ENCODE peak calls at places on chromosomes 7 and 10, in ten cellular contexts. F is heart right ventricle, H is right atrium auricular region, O is NT2/D1, X is colonic mucosa, R is adipocyte, U is mesendoderm, Q is transverse colon, Z is IMR-90, L is tibial artery. M is an unnamed sample.

GRCh38 chr10:98569878-98570277 is 123.1 kb upstream of the HPS1 start:
- DNase-seq in F (no peak), H (no peak), O (no peak), X (no peak), R (no peak), U (no peak), Q (no peak), Z (no peak), L (no peak), M (no peak)

GRCh38 chr10:32146166-32146565 is 89.9 kb upstream of the KIF5B start:
- DNase-seq in F (no peak), H (no peak), O (no peak), X (no peak), R (no peak), U (no peak), Q (no peak), Z (no peak), L (no peak), M (no peak)

GRCh38 chr7:135761751-135762488 is 13.3 kb upstream of the FAM180A start:
- DNase-seq in F (no peak), H (peak; percentile 60), O (no peak), X (no peak), R (peak; percentile 84), U (no peak), Q (no peak), Z (peak; percentile 59), L (peak; percentile 67), M (no peak)

GRCh38 chr7:157936976-157937375 is 600.2 kb downstream of the DNAJB6 start:
- DNase-seq in F (no peak), H (no peak), O (no peak), X (no peak), R (no peak), U (no peak), Q (no peak), Z (no peak), L (no peak), M (no peak)

GRCh38 chr10:79404231-79404609 is 41.2 kb downstream of the ZCCHC24 start:
- DNase-seq in F (peak; percentile 79), H (peak; percentile 88), O (no peak), X (no peak), R (peak; percentile 94), U (peak; percentile 90), Q (peak; percentile 41), Z (peak; percentile 76), L (peak; percentile 83), M (peak; percentile 77)

GRCh38 chr10:95517536-95518454 is 43.4 kb downstream of the SORBS1 start:
- DNase-seq in F (no peak), H (no peak), O (no peak), X (peak; percentile 56), R (no peak), U (no peak), Q (no peak), Z (peak; percentile 17), L (no peak), M (no peak)

GRCh38 chr7:41824284-41824683 is 121.4 kb upstream of the INHBA start:
- DNase-seq in F (no peak), H (no peak), O (no peak), X (no peak), R (peak; percentile 7), U (no peak), Q (no peak), Z (peak; percentile 71), L (no peak), M (no peak)

GRCh38 chr10:89653410-89653828 is 8.4 kb upstream of the PANK1 start:
- DNase-seq in F (no peak), H (no peak), O (no peak), X (no peak), R (no peak), U (no peak), Q (no peak), Z (peak; percentile 63), L (no peak), M (no peak)

GRCh38 chr7:43649755-43650274 is 66.9 kb downstream of the STK17A start:
- DNase-seq in F (no peak), H (no peak), O (no peak), X (no peak), R (no peak), U (peak; percentile 65), Q (peak; percentile 60), Z (peak; percentile 50), L (no peak), M (no peak)

GRCh38 chr10:13608246-13608853 is 21.6 kb downstream of the PRPF18 start:
- DNase-seq in F (no peak), H (no peak), O (no peak), X (no peak), R (no peak), U (no peak), Q (no peak), Z (no peak), L (no peak), M (no peak)

GRCh38 chr10:110221044-110221720 is 13.8 kb downstream of the MXI1 start:
- DNase-seq in F (no peak), H (no peak), O (no peak), X (no peak), R (peak; percentile 2), U (no peak), Q (no peak), Z (no peak), L (no peak), M (no peak)

GRCh38 chr10:132963430-132963960 is 21.1 kb upstream of the CFAP46 start:
- DNase-seq in F (no peak), H (no peak), O (no peak), X (no peak), R (no peak), U (no peak), Q (no peak), Z (no peak), L (no peak), M (no peak)

GRCh38 chr10:123044391-123044790 is 35.6 kb downstream of the ACADSB start:
- DNase-seq in F (no peak), H (no peak), O (no peak), X (no peak), R (peak; percentile 51), U (peak; percentile 13), Q (no peak), Z (peak; percentile 5), L (no peak), M (no peak)

GRCh38 chr10:47042815-47043750 is 131.9 kb downstream of the PTPN20 start:
- DNase-seq in F (no peak), H (no peak), O (no peak), X (no peak), R (no peak), U (no peak), Q (no peak), Z (no peak), L (no peak), M (peak; percentile 18)

GRCh38 chr7:121002755-121003114 is 14.2 kb downstream of the CPED1 start:
- DNase-seq in F (no peak), H (no peak), O (no peak), X (no peak), R (peak; percentile 67), U (no peak), Q (no peak), Z (peak; percentile 79), L (no peak), M (no peak)

GRCh38 chr7:121005996-121006565 is 17.6 kb downstream of the CPED1 start:
- DNase-seq in F (no peak), H (no peak), O (no peak), X (no peak), R (no peak), U (no peak), Q (no peak), Z (no peak), L (no peak), M (no peak)

GRCh38 chr7:121001932-121002754 is 13.6 kb downstream of the CPED1 start:
- DNase-seq in F (no peak), H (no peak), O (no peak), X (no peak), R (no peak), U (no peak), Q (no peak), Z (no peak), L (no peak), M (no peak)

GRCh38 chr7:121006731-121007315 is 18.3 kb downstream of the CPED1 start:
- DNase-seq in F (no peak), H (no peak), O (no peak), X (no peak), R (peak; percentile 20), U (peak; percentile 49), Q (no peak), Z (no peak), L (no peak), M (no peak)

GRCh38 chr7:121003986-121004685 is 15.6 kb downstream of the CPED1 start:
- DNase-seq in F (peak; percentile 66), H (no peak), O (no peak), X (no peak), R (no peak), U (no peak), Q (no peak), Z (no peak), L (no peak), M (peak; percentile 73)
- H3K4me1 ChIP-seq in F (peaks cover 81% of the 10 kb centered on the region), H (peaks cover 46% of the 10 kb centered on the region), O (no peaks in the 10 kb centered on the region), X (no peaks in the 10 kb centered on the region), R (peaks cover 30% of the 10 kb centered on the region), U (peaks cover 4% of the 10 kb centered on the region), Q (peaks cover 23% of the 10 kb centered on the region), Z (peaks cover 20% of the 10 kb centered on the region), L (peaks cover 88% of the 10 kb centered on the region), M (peaks cover 18% of the 10 kb centered on the region)

GRCh38 chr7:119996634-119997033 is 276.3 kb upstream of the KCND2 start:
- DNase-seq in F (no peak), H (no peak), O (no peak), X (no peak), R (no peak), U (no peak), Q (no peak), Z (peak; percentile 58), L (no peak), M (no peak)
- H3K36me3 ChIP-seq in F (no peaks in the 10 kb centered on the region), H (no peaks in the 10 kb centered on the region), O (no peaks in the 10 kb centered on the region), X (no peaks in the 10 kb centered on the region), R (no peaks in the 10 kb centered on the region), U (no peaks in the 10 kb centered on the region), Q (no peaks in the 10 kb centered on the region), Z (no peaks in the 10 kb centered on the region), L (no peaks in the 10 kb centered on the region), M (no peaks in the 10 kb centered on the region)

DNA sequence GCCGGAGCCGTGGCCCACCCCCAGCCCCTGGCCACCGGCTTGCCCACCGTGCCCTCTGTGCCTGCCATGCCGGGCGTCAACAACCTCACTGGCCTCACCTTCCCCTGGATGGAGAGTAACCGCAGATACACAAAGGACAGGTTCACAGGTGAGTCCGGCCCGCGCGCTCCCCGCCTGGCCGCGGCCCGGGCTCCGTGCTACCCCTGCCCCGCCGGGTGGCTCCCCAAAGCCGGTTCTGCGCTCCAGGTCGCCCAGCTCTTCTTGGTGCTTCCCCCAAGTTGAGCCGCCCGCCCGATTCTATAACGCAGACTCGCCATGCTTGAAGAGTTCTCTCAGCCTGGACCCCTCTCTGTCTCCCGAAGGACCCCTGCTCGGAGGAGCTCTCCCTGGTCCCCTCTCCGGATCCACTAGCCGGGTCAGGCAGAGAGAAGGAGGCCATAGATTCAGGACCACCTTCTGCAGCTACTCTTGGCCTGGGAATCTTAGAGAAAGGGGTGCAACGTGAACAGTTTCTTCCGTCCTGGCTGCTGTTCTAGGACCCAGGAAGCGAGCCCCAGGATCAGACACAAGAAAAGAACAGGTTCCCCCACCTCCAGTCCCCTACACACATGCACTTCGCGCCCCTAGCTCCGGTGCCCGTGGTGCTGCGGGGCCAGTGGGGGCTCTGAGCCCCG is 999 bp downstream of the TLX1 start:
- DNase-seq in F (no peak), H (no peak), O (no peak), X (no peak), R (no peak), U (no peak), Q (no peak), Z (no peak), L (no peak), M (no peak)
- H3K4me1 ChIP-seq in F (peaks cover 17% of the 10 kb centered on the region), H (peaks cover 43% of the 10 kb centered on the region), O (peaks cover 17% of the 10 kb centered on the region), X (peaks cover 4% of the 10 kb centered on the region), R (peaks cover 8% of the 10 kb centered on the region), U (no peaks in the 10 kb centered on the region), Q (peaks cover 42% of the 10 kb centered on the region), Z (no peaks in the 10 kb centered on the region), L (peaks cover 42% of the 10 kb centered on the region), M (peaks cover 1% of the 10 kb centered on the region)

GRCh38 chr10:5789626-5790025 is 23.6 kb downstream of the GDI2 start:
- DNase-seq in F (no peak), H (no peak), O (no peak), X (no peak), R (no peak), U (no peak), Q (no peak), Z (no peak), L (no peak), M (no peak)
- H3K36me3 ChIP-seq in F (peaks cover 100% of the 10 kb centered on the region), H (peaks cover 69% of the 10 kb centered on the region), O (peaks cover 90% of the 10 kb centered on the region), X (peaks cover 15% of the 10 kb centered on the region), R (peaks cover 95% of the 10 kb centered on the region), U (peaks cover 6% of the 10 kb centered on the region), Q (no peaks in the 10 kb centered on the region), Z (peaks cover 44% of the 10 kb centered on the region), L (peaks cover 50% of the 10 kb centered on the region), M (no peaks in the 10 kb centered on the region)

M was measured in ovary.